ENCODE peak calls at places on chromosome 11, in eight cellular contexts. Q is T1000; T is lower leg skin; M is stimulated activated CD4-positive, alpha-beta T cell treated with anti-CD3 and anti-CD28 coated beads, TNF-alpha, amount 100 ng/mL, for 48 hours; N is foreskin fibroblast; L is activated CD8-positive, alpha-beta memory T cell treated with anti-CD3 and anti-CD28 coated beads for 1 hour; C is M059J; X is skeletal muscle cell. B is an unnamed sample.

GRCh38 chr11:64723117-64723906 is at the start of gene NRXN2:
- DNase-seq in Q (peak), T (peak), M (peak), N (peak), L (peak), C (peak), X (no peak), B (peak)

GRCh38 chr11:114317738-114318137 is 21.5 kb downstream of the NNMT start:
- DNase-seq in Q (no peak), T (no peak), M (no peak), N (peak), L (no peak), C (peak), X (no peak), B (no peak)

GRCh38 chr11:28490763-28491382 is 382.7 kb downstream of the METTL15 start:
- DNase-seq in Q (no peak), T (no peak), M (no peak), N (no peak), L (no peak), C (no peak), X (no peak), B (no peak)

GRCh38 chr11:23764285-23764684 is 732.6 kb upstream of the LUZP2 start:
- DNase-seq in Q (no peak), T (no peak), M (no peak), N (no peak), L (no peak), C (no peak), X (no peak), B (no peak)

GRCh38 chr11:36131719-36132349 is 157.4 kb downstream of the COMMD9 start:
- DNase-seq in Q (no peak), T (peak), M (no peak), N (peak), L (no peak), C (peak), X (no peak), B (peak)

GRCh38 chr11:59791639-59792038 is 18.9 kb downstream of the MRPL16 start:
- DNase-seq in Q (no peak), T (no peak), M (no peak), N (no peak), L (no peak), C (peak), X (no peak), B (no peak)

GRCh38 chr11:86916330-86916729 is 38.9 kb downstream of the FZD4 start:
- DNase-seq in Q (no peak), T (no peak), M (no peak), N (peak), L (no peak), C (peak), X (no peak), B (peak)

GRCh38 chr11:46352063-46352841 is 5.0 kb downstream of the DGKZ start:
- DNase-seq in Q (no peak), T (no peak), M (peak), N (no peak), L (peak), C (no peak), X (no peak), B (no peak)

GRCh38 chr11:122717264-122717867 is 61.8 kb downstream of the UBASH3B start:
- DNase-seq in Q (no peak), T (no peak), M (no peak), N (no peak), L (peak), C (no peak), X (no peak), B (no peak)

GRCh38 chr11:68383976-68384501 is 71.6 kb downstream of the LRP5 start:
- DNase-seq in Q (peak), T (peak), M (peak), N (peak), L (peak), C (peak), X (no peak), B (peak)

GRCh38 chr11:62123669-62124185 is at the start of gene INCENP:
- DNase-seq in Q (peak), T (peak), M (peak), N (peak), L (peak), C (peak), X (peak), B (peak)